ENCODE peak calls at places on chromosomes 6 and 20, in five cellular contexts. One of them, this sample, is unnamed.

GRCh38 chr6:36917541-36918193 is 31.9 kb downstream of the C6orf89 start:
- DNase-seq in pancreas: no peak
- DNase-seq in HEK293T: no peak
- DNase-seq in GM20000: no peak
- DNase-seq in activated CD4-positive, alpha-beta T cell treated with anti-CD3 and anti-CD28 coated beads, Interleukin-2, amount 50 U/mL, for 1 hour: no peak
- DNase-seq in this sample: no peak

GRCh38 chr6:89369009-89369408 is 16.5 kb upstream of the UBE2J1 start:
- DNase-seq in pancreas: peak
- DNase-seq in GM20000: no peak
- DNase-seq in HEK293T: peak
- DNase-seq in activated CD4-positive, alpha-beta T cell treated with anti-CD3 and anti-CD28 coated beads, Interleukin-2, amount 50 U/mL, for 1 hour: no peak
- DNase-seq in this sample: no peak

GRCh38 chr6:17018425-17018824 is 83.4 kb upstream of the STMND1 start:
- DNase-seq in pancreas: no peak
- DNase-seq in GM20000: no peak
- DNase-seq in HEK293T: no peak
- DNase-seq in activated CD4-positive, alpha-beta T cell treated with anti-CD3 and anti-CD28 coated beads, Interleukin-2, amount 50 U/mL, for 1 hour: no peak
- DNase-seq in this sample: no peak

GRCh38 chr6:154092336-154092962 is 53.4 kb downstream of the OPRM1 start:
- DNase-seq in HEK293T: no peak
- DNase-seq in activated CD4-positive, alpha-beta T cell treated with anti-CD3 and anti-CD28 coated beads, Interleukin-2, amount 50 U/mL, for 1 hour: no peak
- DNase-seq in GM20000: no peak
- DNase-seq in pancreas: no peak
- DNase-seq in this sample: no peak

GRCh38 chr20:60060006-60060557 is 101.9 kb downstream of the CDH26 start:
- DNase-seq in activated CD4-positive, alpha-beta T cell treated with anti-CD3 and anti-CD28 coated beads, Interleukin-2, amount 50 U/mL, for 1 hour: no peak
- DNase-seq in pancreas: no peak
- DNase-seq in GM20000: no peak
- DNase-seq in HEK293T: no peak
- DNase-seq in this sample: no peak

GRCh38 chr6:156175971-156176421 is 601.2 kb upstream of the ARID1B start:
- DNase-seq in HEK293T: peak
- DNase-seq in activated CD4-positive, alpha-beta T cell treated with anti-CD3 and anti-CD28 coated beads, Interleukin-2, amount 50 U/mL, for 1 hour: no peak
- DNase-seq in pancreas: peak
- DNase-seq in GM20000: no peak
- DNase-seq in this sample: no peak

GRCh38 chr6:165183496-165184140 is 125.8 kb downstream of the C6orf118 start:
- DNase-seq in GM20000: no peak
- DNase-seq in pancreas: no peak
- DNase-seq in activated CD4-positive, alpha-beta T cell treated with anti-CD3 and anti-CD28 coated beads, Interleukin-2, amount 50 U/mL, for 1 hour: no peak
- DNase-seq in HEK293T: no peak
- DNase-seq in this sample: no peak

GRCh38 chr6:34730006-34730405 is 27.3 kb upstream of the SNRPC start:
- DNase-seq in HEK293T: no peak
- DNase-seq in activated CD4-positive, alpha-beta T cell treated with anti-CD3 and anti-CD28 coated beads, Interleukin-2, amount 50 U/mL, for 1 hour: no peak
- DNase-seq in pancreas: no peak
- DNase-seq in GM20000: no peak
- DNase-seq in this sample: no peak

GRCh38 chr6:27081931-27082330 is 165.6 kb upstream of the PRSS16 start:
- DNase-seq in pancreas: no peak
- DNase-seq in GM20000: no peak
- DNase-seq in activated CD4-positive, alpha-beta T cell treated with anti-CD3 and anti-CD28 coated beads, Interleukin-2, amount 50 U/mL, for 1 hour: no peak
- DNase-seq in HEK293T: no peak
- DNase-seq in this sample: no peak

GRCh38 chr6:164826831-164827468 is 482.5 kb downstream of the C6orf118 start:
- DNase-seq in GM20000: no peak
- DNase-seq in HEK293T: no peak
- DNase-seq in activated CD4-positive, alpha-beta T cell treated with anti-CD3 and anti-CD28 coated beads, Interleukin-2, amount 50 U/mL, for 1 hour: no peak
- DNase-seq in pancreas: no peak
- DNase-seq in this sample: no peak

GRCh38 chr6:29926795-29927427 is 15.4 kb upstream of the HLA-A start:
- DNase-seq in HEK293T: no peak
- DNase-seq in GM20000: peak
- DNase-seq in activated CD4-positive, alpha-beta T cell treated with anti-CD3 and anti-CD28 coated beads, Interleukin-2, amount 50 U/mL, for 1 hour: peak
- DNase-seq in pancreas: peak
- DNase-seq in this sample: no peak

GRCh38 chr6:157615411-157615763 is 207.7 kb upstream of the SNX9 start:
- DNase-seq in GM20000: no peak
- DNase-seq in activated CD4-positive, alpha-beta T cell treated with anti-CD3 and anti-CD28 coated beads, Interleukin-2, amount 50 U/mL, for 1 hour: no peak
- DNase-seq in pancreas: no peak
- DNase-seq in HEK293T: no peak
- DNase-seq in this sample: no peak

GRCh38 chr6:85166106-85166505 is 283.8 kb upstream of the NT5E start:
- DNase-seq in pancreas: no peak
- DNase-seq in activated CD4-positive, alpha-beta T cell treated with anti-CD3 and anti-CD28 coated beads, Interleukin-2, amount 50 U/mL, for 1 hour: no peak
- DNase-seq in HEK293T: no peak
- DNase-seq in GM20000: no peak
- DNase-seq in this sample: no peak

GRCh38 chr20:58342104-58342945 is 32.8 kb downstream of the RAB22A start:
- DNase-seq in pancreas: no peak
- DNase-seq in GM20000: no peak
- DNase-seq in HEK293T: no peak
- DNase-seq in activated CD4-positive, alpha-beta T cell treated with anti-CD3 and anti-CD28 coated beads, Interleukin-2, amount 50 U/mL, for 1 hour: no peak
- DNase-seq in this sample: no peak

GRCh38 chr6:101605874-101606273 is 212.4 kb downstream of the GRIK2 start:
- DNase-seq in activated CD4-positive, alpha-beta T cell treated with anti-CD3 and anti-CD28 coated beads, Interleukin-2, amount 50 U/mL, for 1 hour: no peak
- DNase-seq in GM20000: no peak
- DNase-seq in pancreas: no peak
- DNase-seq in HEK293T: peak
- DNase-seq in this sample: no peak

GRCh38 chr20:39042279-39043150 is 80.4 kb downstream of the DHX35 start:
- DNase-seq in GM20000: no peak
- DNase-seq in HEK293T: no peak
- DNase-seq in pancreas: no peak
- DNase-seq in activated CD4-positive, alpha-beta T cell treated with anti-CD3 and anti-CD28 coated beads, Interleukin-2, amount 50 U/mL, for 1 hour: no peak
- DNase-seq in this sample: no peak

GRCh38 chr20:64163776-64164122 is 503 bp upstream of the MYT1 start:
- DNase-seq in activated CD4-positive, alpha-beta T cell treated with anti-CD3 and anti-CD28 coated beads, Interleukin-2, amount 50 U/mL, for 1 hour: no peak
- DNase-seq in GM20000: no peak
- DNase-seq in pancreas: no peak
- DNase-seq in HEK293T: no peak
- DNase-seq in this sample: no peak

GRCh38 chr6:154605207-154605877 is 94.9 kb upstream of the CNKSR3 start:
- DNase-seq in activated CD4-positive, alpha-beta T cell treated with anti-CD3 and anti-CD28 coated beads, Interleukin-2, amount 50 U/mL, for 1 hour: no peak
- DNase-seq in pancreas: no peak
- DNase-seq in GM20000: peak
- DNase-seq in HEK293T: no peak
- DNase-seq in this sample: no peak

GRCh38 chr6:157305676-157306653 is 17.4 kb downstream of the TMEM242 start:
- DNase-seq in HEK293T: no peak
- DNase-seq in pancreas: no peak
- DNase-seq in GM20000: no peak
- DNase-seq in activated CD4-positive, alpha-beta T cell treated with anti-CD3 and anti-CD28 coated beads, Interleukin-2, amount 50 U/mL, for 1 hour: no peak
- DNase-seq in this sample: no peak

GRCh38 chr6:100449239-100449691 is 15.5 kb downstream of the SIM1 start:
- DNase-seq in GM20000: no peak
- DNase-seq in pancreas: no peak
- DNase-seq in HEK293T: no peak
- DNase-seq in activated CD4-positive, alpha-beta T cell treated with anti-CD3 and anti-CD28 coated beads, Interleukin-2, amount 50 U/mL, for 1 hour: no peak
- DNase-seq in this sample: no peak

GRCh38 chr20:8133816-8134451 is 1.9 kb downstream of the PLCB1 start:
- DNase-seq in pancreas: no peak
- DNase-seq in HEK293T: no peak
- DNase-seq in GM20000: no peak
- DNase-seq in activated CD4-positive, alpha-beta T cell treated with anti-CD3 and anti-CD28 coated beads, Interleukin-2, amount 50 U/mL, for 1 hour: no peak
- DNase-seq in this sample: no peak

GRCh38 chr20:12874933-12875332 is 133.8 kb upstream of the SPTLC3 start:
- DNase-seq in pancreas: no peak
- DNase-seq in HEK293T: no peak
- DNase-seq in activated CD4-positive, alpha-beta T cell treated with anti-CD3 and anti-CD28 coated beads, Interleukin-2, amount 50 U/mL, for 1 hour: no peak
- DNase-seq in GM20000: no peak
- DNase-seq in this sample: no peak